ENCODE peak calls at places on chromosomes 1 and 21, in four cellular contexts. J is astrocyte, U is omental fat pad, A is transverse colon. T is an unnamed sample.

GRCh38 chr1:230210979-230211336 is 143.9 kb downstream of the GALNT2 start:
- DNase-seq in J (no peak), U (no peak), A (no peak), T (no peak)

GRCh38 chr1:229059671-229060079 is 211.2 kb upstream of the RAB4A start:
- DNase-seq in J (peak), U (no peak), A (no peak), T (no peak)

GRCh38 chr1:34547043-34547674 is 207.7 kb upstream of the GJB5 start:
- DNase-seq in J (no peak), U (no peak), A (no peak), T (no peak)

GRCh38 chr1:206932271-206932670 is 10.5 kb upstream of the FCMR start:
- DNase-seq in J (no peak), U (no peak), A (no peak), T (no peak)

GRCh38 chr1:185035258-185035657 is 10.1 kb upstream of the RNF2 start:
- DNase-seq in J (no peak), U (no peak), A (no peak), T (no peak)

GRCh38 chr1:53498555-53499142 is 39.5 kb downstream of the DMRTB1 start:
- DNase-seq in J (peak), U (no peak), A (no peak), T (no peak)

GRCh38 chr1:6181347-6181770 is 1.2 kb upstream of the CHD5 start:
- DNase-seq in J (no peak), U (no peak), A (no peak), T (no peak)

GRCh38 chr1:207004931-207005830 is 27.4 kb downstream of the C1orf116 start:
- DNase-seq in J (peak), U (no peak), A (peak), T (peak)

GRCh38 chr1:76543495-76543894 is 323.8 kb upstream of the ST6GALNAC5 start:
- DNase-seq in J (no peak), U (no peak), A (no peak), T (no peak)

GRCh38 chr1:151056574-151056973 is 2.8 kb downstream of the CDC42SE1 start:
- DNase-seq in J (no peak), U (no peak), A (peak), T (no peak)

GRCh38 chr1:194394676-194395075 is 1208.3 kb upstream of the B3GALT2 start:
- DNase-seq in J (no peak), U (no peak), A (no peak), T (no peak)

GRCh38 chr1:244066954-244067716 is 16.1 kb downstream of the ZBTB18 start:
- DNase-seq in J (no peak), U (no peak), A (no peak), T (no peak)

GRCh38 chr1:59415876-59416275 is 119.0 kb downstream of the FGGY start:
- DNase-seq in J (peak), U (no peak), A (no peak), T (no peak)

GRCh38 chr21:16420086-16420724 is 690.4 kb downstream of the USP25 start:
- DNase-seq in J (peak), U (no peak), A (no peak), T (no peak)

GRCh38 chr1:32273389-32274208 is 18.3 kb upstream of the HDAC1 start:
- DNase-seq in J (no peak), U (no peak), A (peak), T (peak)

GRCh38 chr1:206785366-206785765 is 13.1 kb upstream of the IL10 start:
- DNase-seq in J (no peak), U (no peak), A (no peak), T (no peak)

GRCh38 chr1:97516588-97516987 is 404.2 kb downstream of the DPYD start:
- DNase-seq in J (no peak), U (no peak), A (no peak), T (no peak)

GRCh38 chr1:93625582-93626327 is 55.9 kb downstream of the BCAR3 start:
- DNase-seq in J (peak), U (no peak), A (no peak), T (no peak)

GRCh38 chr1:39128959-39129358 is 75.5 kb upstream of the MACF1 start:
- DNase-seq in J (no peak), U (no peak), A (peak), T (no peak)

GRCh38 chr1:189775343-189775742 is 702.3 kb downstream of the BRINP3 start:
- DNase-seq in J (peak), U (no peak), A (no peak), T (no peak)

GRCh38 chr1:184891440-184891839 is 82.9 kb downstream of the NIBAN1 start:
- DNase-seq in J (no peak), U (no peak), A (no peak), T (no peak)

GRCh38 chr1:234893725-234894630 is 234.7 kb downstream of the TOMM20 start:
- DNase-seq in J (peak), U (no peak), A (no peak), T (peak)

GRCh38 chr1:213737398-213738040 is 250.3 kb upstream of the PROX1 start:
- DNase-seq in J (no peak), U (no peak), A (no peak), T (no peak)

GRCh38 chr1:42960693-42961559 is 2.3 kb upstream of the SLC2A1 start:
- DNase-seq in J (no peak), U (no peak), A (no peak), T (no peak)

GRCh38 chr1:24275510-24275909 is 43.6 kb upstream of the GRHL3 start:
- DNase-seq in J (peak), U (no peak), A (no peak), T (no peak)

GRCh38 chr1:174068000-174068399 is 45.8 kb upstream of the RC3H1 start:
- DNase-seq in J (peak), U (no peak), A (no peak), T (no peak)

GRCh38 chr21:44994581-44995171 is 54.8 kb downstream of the SLX9 start:
- DNase-seq in J (no peak), U (no peak), A (no peak), T (no peak)

GRCh38 chr1:9735800-9736199 is 84.3 kb downstream of the PIK3CD start:
- DNase-seq in J (no peak), U (no peak), A (no peak), T (no peak)

GRCh38 chr1:156854634-156855033 is 4.3 kb downstream of the INSRR start:
- DNase-seq in J (no peak), U (no peak), A (no peak), T (no peak)
- TF ChIP-seq CTCF in J (no peak), U (no peak), A (no peak), T (no peak)

GRCh38 chr1:167832693-167833092 is 81.2 kb downstream of the ADCY10 start:
- DNase-seq in J (no peak), U (no peak), A (no peak), T (no peak)
- TF ChIP-seq CTCF in J (no peak), U (no peak), A (no peak), T (no peak)

DNA sequence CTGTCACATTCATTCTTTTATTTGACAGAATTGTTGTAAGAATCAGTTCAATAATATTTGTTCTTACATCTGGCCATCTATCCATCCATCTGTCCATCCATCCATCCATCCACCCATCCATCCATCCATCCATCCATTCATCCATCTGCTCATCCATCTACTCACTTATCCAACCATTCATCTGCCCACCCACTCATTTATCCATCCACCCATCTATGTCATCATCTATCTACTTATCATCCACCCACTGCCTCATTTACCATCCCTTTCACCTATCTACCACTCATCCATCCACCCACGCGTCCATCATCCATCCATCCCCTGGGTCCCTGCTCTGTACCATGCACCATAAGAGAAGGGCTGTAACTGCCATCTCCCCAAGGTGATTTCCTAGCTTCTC is 134.1 kb downstream of the FOXD2 start:
- DNase-seq in J (no peak), U (no peak), A (no peak), T (no peak)
- TF ChIP-seq CTCF in J (no peak), U (no peak), A (no peak), T (no peak)

DNA sequence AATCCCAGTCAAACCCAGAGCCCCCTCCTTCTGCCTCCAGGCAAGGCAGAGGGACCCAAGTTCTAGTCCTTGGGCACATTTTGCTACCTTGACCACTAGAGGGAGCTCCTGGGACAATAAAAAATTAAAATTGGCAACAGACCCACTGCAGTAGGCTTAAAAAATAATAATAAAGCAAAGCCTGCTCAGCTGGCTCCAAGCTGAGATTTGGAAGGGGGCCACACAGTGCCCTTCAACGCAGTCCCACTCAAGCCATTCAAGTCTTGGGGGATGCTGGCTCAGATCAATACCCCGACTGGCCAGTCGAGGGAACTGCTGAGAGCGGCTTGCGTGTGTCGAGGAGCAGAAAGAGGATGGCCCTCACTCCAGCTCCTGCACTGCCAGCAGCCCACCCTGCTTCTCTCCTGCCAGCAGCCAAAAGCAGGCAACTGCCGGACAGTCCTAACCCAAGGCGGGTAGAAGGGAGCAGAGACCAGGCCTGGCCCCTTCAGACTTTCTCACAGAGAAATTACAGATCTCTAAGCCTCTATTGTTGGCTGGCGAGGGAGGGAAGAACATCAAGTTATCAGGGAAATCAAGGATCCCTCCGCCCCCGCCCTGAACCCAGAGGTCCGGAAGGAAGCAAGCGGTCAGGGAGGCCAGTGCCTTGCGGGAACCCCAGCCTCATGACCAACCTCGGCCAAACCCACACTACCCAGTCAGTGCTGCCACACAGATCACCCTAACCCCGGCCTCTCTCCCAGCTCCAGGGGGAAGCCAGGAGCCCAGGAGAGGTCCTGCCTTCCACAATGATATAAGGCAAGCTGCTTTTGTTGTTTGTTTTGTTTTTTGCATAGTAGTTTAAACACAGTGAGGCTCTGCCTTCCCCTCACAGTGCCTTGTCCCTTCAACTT is 4.9 kb upstream of the ALDH4A1 start:
- DNase-seq in J (no peak), U (no peak), A (peak), T (peak)
- TF ChIP-seq CTCF in J (peak), U (no peak), A (peak), T (peak)